ENCODE peak calls at places on chromosomes 6 and 20, in five cellular contexts. One of them, this sample, is unnamed. For H3K27me3 and H3K36me3, the result is how much of the 10 kb centered on the place peaks cover.

GRCh38 chr6:155647354-155647753 is 191.7 kb upstream of the NOX3 start:
- DNase-seq in GM23248: no peak
- DNase-seq in effector memory CD4-positive, alpha-beta T cell: no peak
- DNase-seq in A673: peak
- DNase-seq in hepatocyte: no peak
- DNase-seq in this sample: no peak

GRCh38 chr6:45786243-45786795 is 229.3 kb downstream of the CLIC5 start:
- DNase-seq in GM23248: no peak
- DNase-seq in hepatocyte: no peak
- DNase-seq in A673: no peak
- DNase-seq in effector memory CD4-positive, alpha-beta T cell: no peak
- DNase-seq in this sample: no peak

GRCh38 chr20:48635791-48636267 is 192.0 kb downstream of the PREX1 start:
- DNase-seq in hepatocyte: peak
- DNase-seq in effector memory CD4-positive, alpha-beta T cell: peak
- DNase-seq in A673: peak
- DNase-seq in GM23248: peak
- DNase-seq in this sample: peak

GRCh38 chr6:45772886-45773285 is 242.8 kb downstream of the CLIC5 start:
- DNase-seq in A673: no peak
- DNase-seq in hepatocyte: no peak
- DNase-seq in GM23248: no peak
- DNase-seq in effector memory CD4-positive, alpha-beta T cell: no peak
- DNase-seq in this sample: no peak

GRCh38 chr6:56552212-56553130 is 90.2 kb downstream of the DST start:
- DNase-seq in effector memory CD4-positive, alpha-beta T cell: no peak
- DNase-seq in hepatocyte: no peak
- DNase-seq in GM23248: peak
- DNase-seq in A673: no peak
- DNase-seq in this sample: no peak

GRCh38 chr20:58688414-58688813 is 4.2 kb upstream of the NPEPL1 start:
- DNase-seq in hepatocyte: no peak
- DNase-seq in GM23248: no peak
- DNase-seq in A673: no peak
- DNase-seq in effector memory CD4-positive, alpha-beta T cell: no peak
- DNase-seq in this sample: no peak

GRCh38 chr6:37168809-37169457 is 1.0 kb upstream of the PIM1 start:
- DNase-seq in hepatocyte: no peak
- DNase-seq in GM23248: peak
- DNase-seq in effector memory CD4-positive, alpha-beta T cell: no peak
- DNase-seq in A673: no peak
- DNase-seq in this sample: peak

GRCh38 chr6:12271594-12271993 is 18.6 kb upstream of the EDN1 start:
- DNase-seq in effector memory CD4-positive, alpha-beta T cell: no peak
- DNase-seq in A673: no peak
- DNase-seq in GM23248: no peak
- DNase-seq in hepatocyte: no peak
- DNase-seq in this sample: no peak

GRCh38 chr6:96014846-96015245 is 928 bp upstream of the FUT9 start:
- DNase-seq in GM23248: no peak
- DNase-seq in hepatocyte: no peak
- DNase-seq in A673: no peak
- DNase-seq in effector memory CD4-positive, alpha-beta T cell: no peak
- DNase-seq in this sample: no peak

GRCh38 chr6:88989215-88989614 is 25.8 kb upstream of the RNGTT start:
- DNase-seq in hepatocyte: peak
- DNase-seq in GM23248: no peak
- DNase-seq in A673: no peak
- DNase-seq in effector memory CD4-positive, alpha-beta T cell: no peak
- DNase-seq in this sample: no peak

GRCh38 chr6:62009445-62009844 is 276.6 kb downstream of the KHDRBS2 start:
- DNase-seq in A673: no peak
- DNase-seq in GM23248: no peak
- DNase-seq in hepatocyte: no peak
- DNase-seq in effector memory CD4-positive, alpha-beta T cell: no peak
- DNase-seq in this sample: no peak

GRCh38 chr6:150717419-150717818 is 117.7 kb downstream of the PLEKHG1 start:
- DNase-seq in A673: no peak
- DNase-seq in effector memory CD4-positive, alpha-beta T cell: no peak
- DNase-seq in GM23248: no peak
- DNase-seq in hepatocyte: peak
- DNase-seq in this sample: peak

GRCh38 chr6:352474-352873 is 39.1 kb upstream of the IRF4 start:
- DNase-seq in effector memory CD4-positive, alpha-beta T cell: no peak
- DNase-seq in A673: no peak
- DNase-seq in GM23248: no peak
- DNase-seq in hepatocyte: no peak
- DNase-seq in this sample: no peak

GRCh38 chr6:78427386-78427785 is 440.0 kb upstream of the IRAK1BP1 start:
- DNase-seq in A673: no peak
- DNase-seq in GM23248: no peak
- DNase-seq in hepatocyte: no peak
- DNase-seq in effector memory CD4-positive, alpha-beta T cell: no peak
- DNase-seq in this sample: no peak

GRCh38 chr6:1297746-1298145 is 14.2 kb upstream of the FOXQ1 start:
- DNase-seq in hepatocyte: peak
- DNase-seq in effector memory CD4-positive, alpha-beta T cell: no peak
- DNase-seq in GM23248: peak
- DNase-seq in A673: no peak
- DNase-seq in this sample: no peak

DNA sequence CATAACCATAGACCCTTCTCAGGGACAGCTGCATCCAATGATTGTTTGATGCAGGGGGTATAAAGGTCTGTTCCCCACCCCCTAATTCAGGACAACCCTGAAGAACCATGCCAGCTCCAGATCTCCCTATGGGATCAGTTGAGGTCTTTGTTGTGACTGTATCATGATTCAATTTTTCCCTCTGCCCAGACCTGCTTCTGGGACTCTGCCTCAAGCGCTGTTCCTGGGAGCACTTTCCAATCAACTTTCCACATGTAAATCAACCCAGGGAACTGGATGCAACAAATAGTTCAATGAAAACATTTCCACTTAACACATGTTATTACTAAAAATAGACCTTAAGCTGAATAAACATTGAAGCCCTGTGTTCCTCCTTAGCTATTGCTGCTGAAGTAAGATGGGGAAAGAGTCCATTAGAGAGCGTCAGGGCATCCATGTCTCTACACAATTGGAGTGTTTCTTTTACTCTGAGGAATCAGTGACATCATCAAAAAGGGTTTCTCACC is 139.5 kb downstream of the C6orf58 start:
- DNase-seq in A673: no peak
- DNase-seq in GM23248: peak
- DNase-seq in hepatocyte: no peak
- DNase-seq in effector memory CD4-positive, alpha-beta T cell: no peak
- DNase-seq in this sample: no peak
- H3K4me3 ChIP-seq in A673: no peak
- H3K4me3 ChIP-seq in GM23248: no peak
- H3K4me3 ChIP-seq in hepatocyte: no peak
- H3K4me3 ChIP-seq in effector memory CD4-positive, alpha-beta T cell: no peak
- H3K4me3 ChIP-seq in this sample: no peak

GRCh38 chr20:21516861-21517565 is 3.1 kb upstream of the NKX2-2 start:
- DNase-seq in A673: peak
- DNase-seq in effector memory CD4-positive, alpha-beta T cell: no peak
- DNase-seq in hepatocyte: no peak
- DNase-seq in GM23248: no peak
- DNase-seq in this sample: peak
- H3K27me3 ChIP-seq in A673: under half
- H3K27me3 ChIP-seq in effector memory CD4-positive, alpha-beta T cell: half or more
- H3K27me3 ChIP-seq in hepatocyte: half or more
- H3K27me3 ChIP-seq in GM23248: half or more
- H3K27me3 ChIP-seq in this sample: half or more

DNA sequence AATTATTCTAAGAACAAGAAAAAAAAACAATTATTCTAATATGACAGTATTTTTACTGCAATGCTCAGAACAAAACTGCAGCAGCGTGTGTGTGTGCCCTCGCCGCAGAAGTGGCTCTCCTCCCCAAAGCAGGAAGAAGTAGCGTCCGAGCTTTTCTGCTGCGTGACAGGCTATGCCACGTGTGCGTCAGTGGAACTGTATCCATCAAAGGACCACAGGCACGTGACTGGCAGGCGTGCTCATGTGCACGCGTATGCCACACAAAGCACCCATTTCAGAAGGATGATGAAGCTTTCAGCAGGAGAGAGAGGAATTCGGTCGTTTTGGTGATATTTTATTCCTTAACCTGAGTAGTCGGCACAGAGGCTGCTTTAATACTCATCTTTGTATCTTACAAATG is 3.6 kb downstream of the TCFL5 start:
- DNase-seq in effector memory CD4-positive, alpha-beta T cell: no peak
- DNase-seq in GM23248: no peak
- DNase-seq in A673: no peak
- DNase-seq in hepatocyte: no peak
- DNase-seq in this sample: no peak
- H3K36me3 ChIP-seq in effector memory CD4-positive, alpha-beta T cell: under half
- H3K36me3 ChIP-seq in GM23248: under half
- H3K36me3 ChIP-seq in A673: under half
- H3K36me3 ChIP-seq in hepatocyte: under half
- H3K36me3 ChIP-seq in this sample: under half

GRCh38 chr20:46605181-46605580 is 46.1 kb downstream of the SLC13A3 start:
- DNase-seq in A673: no peak
- DNase-seq in effector memory CD4-positive, alpha-beta T cell: no peak
- DNase-seq in hepatocyte: no peak
- DNase-seq in GM23248: no peak
- DNase-seq in this sample: no peak

GRCh38 chr20:46600286-46600752 is 49.9 kb upstream of the OCSTAMP start:
- DNase-seq in GM23248: no peak
- DNase-seq in A673: no peak
- DNase-seq in hepatocyte: no peak
- DNase-seq in effector memory CD4-positive, alpha-beta T cell: no peak
- DNase-seq in this sample: no peak

GRCh38 chr20:46604551-46605133 is 46.6 kb downstream of the SLC13A3 start:
- DNase-seq in GM23248: no peak
- DNase-seq in effector memory CD4-positive, alpha-beta T cell: no peak
- DNase-seq in hepatocyte: no peak
- DNase-seq in A673: no peak
- DNase-seq in this sample: no peak

GRCh38 chr20:46601603-46602122 is 49.6 kb downstream of the SLC13A3 start:
- DNase-seq in A673: no peak
- DNase-seq in effector memory CD4-positive, alpha-beta T cell: no peak
- DNase-seq in hepatocyte: no peak
- DNase-seq in GM23248: no peak
- DNase-seq in this sample: no peak

DNA sequence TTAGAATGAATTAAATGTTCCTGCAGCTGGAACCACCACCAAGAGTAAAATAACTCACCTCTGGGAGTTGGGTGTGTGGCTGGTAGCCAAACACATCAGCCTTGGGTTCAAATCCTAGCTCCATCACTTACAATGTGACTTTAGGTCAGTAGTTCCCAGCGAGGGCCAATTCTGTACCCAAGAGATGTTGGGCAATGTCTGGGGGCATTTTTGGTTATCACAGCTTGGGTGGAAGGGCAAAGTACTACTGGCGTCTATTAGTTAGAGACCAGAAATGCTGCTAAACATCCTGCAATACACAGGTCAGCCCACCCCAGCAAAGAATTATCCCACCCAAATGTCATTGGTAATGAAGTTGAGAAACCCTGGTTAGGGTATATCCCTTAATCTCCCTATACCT is 48.8 kb downstream of the SLC13A3 start:
- DNase-seq in A673: no peak
- DNase-seq in GM23248: no peak
- DNase-seq in effector memory CD4-positive, alpha-beta T cell: no peak
- DNase-seq in hepatocyte: no peak
- DNase-seq in this sample: no peak
- H3K4me3 ChIP-seq in A673: no peak
- H3K4me3 ChIP-seq in GM23248: no peak
- H3K4me3 ChIP-seq in effector memory CD4-positive, alpha-beta T cell: no peak
- H3K4me3 ChIP-seq in hepatocyte: no peak
- H3K4me3 ChIP-seq in this sample: no peak

GRCh38 chr6:104940881-104941693 is 15.8 kb upstream of the LIN28B start:
- DNase-seq in hepatocyte: peak
- DNase-seq in GM23248: peak
- DNase-seq in effector memory CD4-positive, alpha-beta T cell: no peak
- DNase-seq in A673: peak
- DNase-seq in this sample: peak
- H3K27me3 ChIP-seq in hepatocyte: under half
- H3K27me3 ChIP-seq in GM23248: under half
- H3K27me3 ChIP-seq in effector memory CD4-positive, alpha-beta T cell: under half
- H3K27me3 ChIP-seq in A673: under half
- H3K27me3 ChIP-seq in this sample: under half